ENCODE peak calls at places on chromosomes 1 and 21, in six cellular contexts. M is IMR-90, V is neuronal stem cell, J is H9, G is H1, T is mesenchymal stem cell. O is an unnamed sample.

GRCh38 chr1:28642056-28642846 is 616 bp downstream of the TAF12 start:
- DNase-seq in J (no peak), G (no peak), M (peak; percentile 6), T (no peak), V (peak; percentile 21), O (no peak)

GRCh38 chr21:42624936-42625335 is 28.5 kb upstream of the PDE9A start:
- DNase-seq in T (no peak), J (no peak), G (no peak), V (no peak), M (no peak), O (no peak)

GRCh38 chr1:156808186-156809030 is 8.2 kb downstream of the SH2D2A start:
- DNase-seq in G (no peak), M (no peak), T (no peak), J (no peak), V (no peak), O (no peak)

GRCh38 chr1:204147392-204148097 is 4.3 kb downstream of the ETNK2 start:
- DNase-seq in V (no peak), M (no peak), T (no peak), G (no peak), J (peak; percentile 72), O (peak; percentile 26)

GRCh38 chr1:103230061-103230460 is 121.7 kb upstream of the COL11A1 start:
- DNase-seq in G (no peak), J (no peak), M (peak; percentile 51), V (no peak), T (no peak), O (no peak)

GRCh38 chr1:172761581-172762025 is 102.7 kb downstream of the FASLG start:
- DNase-seq in V (no peak), M (peak; percentile 50), G (no peak), T (no peak), J (no peak), O (peak; percentile 5)

GRCh38 chr21:29196021-29196663 is 65.7 kb downstream of the MAP3K7CL start:
- DNase-seq in V (no peak), J (no peak), M (peak; percentile 97), G (peak; percentile 5), T (peak; percentile 98), O (peak; percentile 72)

GRCh38 chr1:11982010-11982392 is 1.8 kb downstream of the MFN2 start:
- DNase-seq in T (no peak), J (no peak), M (peak; percentile 46), V (no peak), G (no peak), O (no peak)

GRCh38 chr1:224534731-224535130 is 81.4 kb upstream of the CNIH3 start:
- DNase-seq in G (no peak), M (no peak), V (no peak), T (no peak), J (no peak), O (no peak)

GRCh38 chr1:100528861-100529260 is 9.1 kb upstream of the GPR88 start:
- DNase-seq in J (no peak), T (no peak), G (no peak), V (no peak), M (peak; percentile 64), O (no peak)

GRCh38 chr1:228081578-228082259 is 789 bp upstream of the ARF1 start:
- DNase-seq in J (peak; percentile 72), G (no peak), M (no peak), V (peak; percentile 40), T (peak; percentile 21), O (peak; percentile 78)

GRCh38 chr1:158145173-158145719 is 35.4 kb upstream of the CD1D start:
- DNase-seq in G (no peak), T (peak; percentile 7), V (no peak), M (peak; percentile 57), J (no peak), O (no peak)

GRCh38 chr1:235051521-235051920 is 77.1 kb downstream of the TOMM20 start:
- DNase-seq in J (no peak), V (no peak), T (no peak), G (no peak), M (no peak), O (no peak)

DNA sequence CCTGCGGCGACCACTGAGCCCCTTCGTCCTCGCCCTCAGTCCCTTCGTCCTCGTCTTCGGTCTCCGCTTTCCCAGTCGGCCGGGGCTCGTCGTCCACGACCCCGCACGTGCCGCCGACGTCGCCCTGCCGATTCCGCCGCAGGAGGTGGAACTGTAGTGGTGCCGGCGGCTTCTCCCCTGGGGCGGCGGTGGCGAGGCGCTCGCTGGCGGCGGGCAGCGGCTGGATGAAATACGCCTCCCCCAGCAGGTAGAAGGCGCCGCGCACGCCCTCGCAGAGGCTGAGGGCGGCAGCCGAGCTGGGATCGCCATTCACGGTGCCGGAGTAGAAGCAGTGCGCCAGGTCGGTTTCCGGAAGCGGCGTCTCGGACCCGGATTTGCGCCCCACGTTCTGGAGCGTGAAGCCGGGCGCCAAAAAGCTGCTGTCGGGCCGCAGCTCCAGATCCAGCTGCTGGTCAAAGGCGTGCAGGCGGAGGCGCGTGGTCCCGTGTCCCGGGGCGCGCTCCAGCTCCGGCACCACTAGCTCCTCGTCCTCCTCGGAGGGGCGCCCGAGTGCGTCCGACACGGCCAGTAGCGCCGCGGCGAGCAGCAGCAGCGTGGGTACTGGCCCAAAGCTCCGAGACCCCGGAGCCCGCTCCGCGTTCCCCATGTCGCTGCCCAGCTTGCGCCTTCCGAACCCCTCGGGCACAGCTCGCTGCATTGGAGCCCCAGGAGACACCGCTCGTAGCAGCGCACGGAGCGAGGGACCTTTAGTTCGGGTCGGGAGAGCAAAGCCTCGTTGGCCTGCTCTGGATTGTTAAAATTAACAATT is 747 bp downstream of the ADAMTS1 start:
- DNase-seq in M (peak; percentile 22), T (peak; percentile 63), J (peak; percentile 50), V (peak; percentile 44), G (no peak), O (peak; percentile 48)
- H3K9ac ChIP-seq in M (peak overlapping the region; percentile 98), T (peak overlapping the region; percentile 92), J (peak overlapping the region; percentile 69), V (peak overlapping the region; percentile 95), G (peak overlapping the region; percentile 86), O (peak overlapping the region; percentile 99)

GRCh38 chr21:41429925-41430491 is 4.0 kb downstream of the MX1 start:
- DNase-seq in T (no peak), J (no peak), G (no peak), M (no peak), V (no peak), O (no peak)
- H4K8ac ChIP-seq in T (no peak overlapping the region), J (no peak overlapping the region), G (no peak overlapping the region), M (no peak overlapping the region), V (no peak overlapping the region), O (no peak overlapping the region)

GRCh38 chr1:3061981-3062615 is 6.9 kb upstream of the PRDM16 start:
- DNase-seq in T (no peak), J (peak; percentile 36), V (no peak), G (no peak), M (no peak), O (peak; percentile 43)
- H2BK15ac ChIP-seq in T (no peak overlapping the region), J (no peak overlapping the region), V (no peak overlapping the region), G (no peak overlapping the region), M (no peak overlapping the region), O (no peak overlapping the region)

GRCh38 chr1:23751815-23752200 is 8.5 kb downstream of the ELOA start:
- DNase-seq in V (no peak), M (no peak), T (no peak), G (no peak), J (no peak), O (no peak)

GRCh38 chr1:23747947-23748346 is 4.7 kb downstream of the ELOA start:
- DNase-seq in M (no peak), V (no peak), G (no peak), T (no peak), J (no peak), O (no peak)

GRCh38 chr1:23752909-23753308 is 9.6 kb downstream of the ELOA start:
- DNase-seq in M (no peak), G (no peak), V (no peak), T (no peak), J (no peak), O (no peak)

GRCh38 chr1:23756676-23757075 is 13.4 kb downstream of the ELOA start:
- DNase-seq in J (no peak), T (peak; percentile 69), G (no peak), M (peak; percentile 72), V (no peak), O (no peak)

DNA sequence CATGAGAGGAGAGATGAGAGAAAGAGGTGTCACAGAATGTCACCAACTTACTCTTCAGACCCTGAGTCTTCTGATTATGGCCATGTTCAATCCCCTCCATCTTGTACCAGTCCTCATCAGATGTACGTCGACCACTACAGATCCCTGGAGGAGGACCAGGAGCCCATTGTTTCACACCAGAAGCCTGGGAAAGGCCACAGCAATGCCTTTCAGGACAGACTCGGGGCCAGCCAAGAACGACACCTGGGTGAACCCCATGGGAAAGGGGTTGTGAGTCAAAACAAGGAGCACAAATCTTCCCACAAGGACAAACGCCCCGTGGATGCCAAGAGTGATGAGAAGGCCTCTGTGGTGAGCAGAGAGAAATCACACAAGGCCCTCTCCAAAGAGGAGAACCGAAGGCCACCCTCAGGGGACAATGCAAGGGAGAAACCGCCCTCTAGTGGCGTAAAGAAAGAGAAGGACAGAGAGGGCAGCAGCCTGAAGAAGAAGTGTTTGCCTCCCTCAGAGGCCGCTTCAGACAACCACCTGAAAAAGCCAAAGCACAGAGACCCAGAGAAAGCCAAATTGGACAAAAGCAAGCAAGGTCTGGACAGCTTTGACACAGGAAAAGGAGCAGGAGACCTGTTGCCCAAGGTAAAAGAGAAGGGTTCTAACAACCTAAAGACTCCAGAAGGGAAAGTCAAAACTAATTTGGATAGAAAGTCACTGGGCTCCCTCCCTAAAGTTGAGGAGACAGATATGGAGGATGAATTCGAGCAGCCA is 8.0 kb downstream of the ELOA start:
- DNase-seq in M (peak; percentile 57), G (peak; percentile 9), J (peak; percentile 58), V (peak; percentile 11), T (peak; percentile 74), O (peak; percentile 81)
- H3K9ac ChIP-seq in M (no peak overlapping the region), G (no peak overlapping the region), J (no peak overlapping the region), V (no peak overlapping the region), T (peak overlapping the region; percentile 0), O (no peak overlapping the region)

GRCh38 chr1:8185400-8185799 is 132.5 kb upstream of the SLC45A1 start:
- DNase-seq in M (no peak), J (no peak), T (no peak), G (no peak), V (no peak), O (no peak)

GRCh38 chr1:8176279-8176678 is 141.6 kb upstream of the SLC45A1 start:
- DNase-seq in G (no peak), J (no peak), M (no peak), T (no peak), V (no peak), O (no peak)

GRCh38 chr1:8179132-8179793 is 138.7 kb upstream of the SLC45A1 start:
- DNase-seq in M (no peak), T (no peak), V (no peak), J (no peak), G (no peak), O (no peak)

GRCh38 chr1:8184301-8184700 is 133.6 kb upstream of the SLC45A1 start:
- DNase-seq in M (no peak), J (no peak), G (no peak), V (no peak), T (no peak), O (no peak)

GRCh38 chr1:8182034-8182761 is 135.7 kb upstream of the SLC45A1 start:
- DNase-seq in T (peak; percentile 90), V (no peak), G (no peak), J (no peak), M (peak; percentile 50), O (peak; percentile 89)
- H4K8ac ChIP-seq in T (no peak overlapping the region), V (no peak overlapping the region), G (no peak overlapping the region), J (no peak overlapping the region), M (no peak overlapping the region), O (no peak overlapping the region)

O was measured in mesendoderm.